ENCODE peak calls at places on chromosome 6, in seven cellular contexts. One of them, this sample, is unnamed. For H3K36me3, the result is how much of the 10 kb centered on the place peaks cover.

GRCh38 chr6:152167639-152168603 is 360.4 kb downstream of the ESR1 start:
- DNase-seq in cardiac muscle cell: no peak
- DNase-seq in neuronal stem cell: no peak
- DNase-seq in psoas muscle: no peak
- DNase-seq in fibroblast of lung: no peak
- DNase-seq in heart right ventricle: no peak
- DNase-seq in right lobe of liver: no peak
- DNase-seq in this sample: no peak

GRCh38 chr6:139539852-139540251 is 165.4 kb upstream of the CITED2 start:
- DNase-seq in cardiac muscle cell: peak
- DNase-seq in neuronal stem cell: no peak
- DNase-seq in psoas muscle: peak
- DNase-seq in fibroblast of lung: peak
- DNase-seq in heart right ventricle: peak
- DNase-seq in right lobe of liver: no peak
- DNase-seq in this sample: no peak

GRCh38 chr6:73262701-73263569 is at the start of gene KHDC1:
- DNase-seq in cardiac muscle cell: peak
- DNase-seq in neuronal stem cell: peak
- DNase-seq in psoas muscle: peak
- DNase-seq in fibroblast of lung: peak
- DNase-seq in heart right ventricle: peak
- DNase-seq in right lobe of liver: no peak
- DNase-seq in this sample: peak

GRCh38 chr6:26136321-26136720 is 49.1 kb downstream of the HFE start:
- DNase-seq in cardiac muscle cell: no peak
- DNase-seq in neuronal stem cell: no peak
- DNase-seq in psoas muscle: no peak
- DNase-seq in fibroblast of lung: no peak
- DNase-seq in heart right ventricle: no peak
- DNase-seq in right lobe of liver: no peak
- DNase-seq in this sample: no peak

GRCh38 chr6:3454206-3455016 is 2.4 kb downstream of the SLC22A23 start:
- DNase-seq in cardiac muscle cell: no peak
- DNase-seq in neuronal stem cell: no peak
- DNase-seq in psoas muscle: no peak
- DNase-seq in fibroblast of lung: no peak
- DNase-seq in heart right ventricle: no peak
- DNase-seq in right lobe of liver: no peak
- DNase-seq in this sample: no peak

GRCh38 chr6:80254716-80255115 is 148.2 kb downstream of the BCKDHB start:
- DNase-seq in cardiac muscle cell: peak
- DNase-seq in neuronal stem cell: no peak
- DNase-seq in psoas muscle: no peak
- DNase-seq in fibroblast of lung: no peak
- DNase-seq in heart right ventricle: no peak
- DNase-seq in right lobe of liver: no peak
- DNase-seq in this sample: no peak

GRCh38 chr6:13422601-13423247 is 64.7 kb downstream of the GFOD1 start:
- DNase-seq in cardiac muscle cell: peak
- DNase-seq in neuronal stem cell: peak
- DNase-seq in psoas muscle: no peak
- DNase-seq in fibroblast of lung: peak
- DNase-seq in heart right ventricle: no peak
- DNase-seq in right lobe of liver: no peak
- DNase-seq in this sample: no peak

GRCh38 chr6:36984581-36985383 is 1.2 kb downstream of the MTCH1 start:
- DNase-seq in cardiac muscle cell: peak
- DNase-seq in neuronal stem cell: peak
- DNase-seq in psoas muscle: peak
- DNase-seq in fibroblast of lung: peak
- DNase-seq in heart right ventricle: no peak
- DNase-seq in right lobe of liver: no peak
- DNase-seq in this sample: peak

GRCh38 chr6:156562019-156562418 is 215.2 kb upstream of the ARID1B start:
- DNase-seq in cardiac muscle cell: no peak
- DNase-seq in neuronal stem cell: no peak
- DNase-seq in psoas muscle: no peak
- DNase-seq in fibroblast of lung: no peak
- DNase-seq in heart right ventricle: no peak
- DNase-seq in right lobe of liver: no peak
- DNase-seq in this sample: no peak

GRCh38 chr6:124795879-124796838 is 166.1 kb upstream of the RNF217 start:
- DNase-seq in cardiac muscle cell: peak
- DNase-seq in neuronal stem cell: peak
- DNase-seq in psoas muscle: no peak
- DNase-seq in fibroblast of lung: peak
- DNase-seq in heart right ventricle: peak
- DNase-seq in right lobe of liver: no peak
- DNase-seq in this sample: no peak

GRCh38 chr6:111874030-111874425 is 776 bp upstream of the FYN start:
- DNase-seq in cardiac muscle cell: peak
- DNase-seq in neuronal stem cell: no peak
- DNase-seq in psoas muscle: peak
- DNase-seq in fibroblast of lung: peak
- DNase-seq in heart right ventricle: no peak
- DNase-seq in right lobe of liver: no peak
- DNase-seq in this sample: peak

GRCh38 chr6:146697921-146698320 is 99.1 kb downstream of the ADGB start:
- DNase-seq in cardiac muscle cell: peak
- DNase-seq in neuronal stem cell: no peak
- DNase-seq in psoas muscle: no peak
- DNase-seq in fibroblast of lung: peak
- DNase-seq in heart right ventricle: no peak
- DNase-seq in right lobe of liver: no peak
- DNase-seq in this sample: no peak

GRCh38 chr6:11538049-11538798 is 675 bp downstream of the TMEM170B start:
- DNase-seq in cardiac muscle cell: peak
- DNase-seq in neuronal stem cell: peak
- DNase-seq in psoas muscle: peak
- DNase-seq in fibroblast of lung: peak
- DNase-seq in heart right ventricle: peak
- DNase-seq in right lobe of liver: peak
- DNase-seq in this sample: peak

GRCh38 chr6:26269406-26270120 is 95.4 kb upstream of the BTN3A2 start:
- DNase-seq in cardiac muscle cell: no peak
- DNase-seq in neuronal stem cell: no peak
- DNase-seq in psoas muscle: no peak
- DNase-seq in fibroblast of lung: no peak
- DNase-seq in heart right ventricle: no peak
- DNase-seq in right lobe of liver: no peak
- DNase-seq in this sample: no peak

GRCh38 chr6:105646391-105646867 is 243.5 kb upstream of the PREP start:
- DNase-seq in cardiac muscle cell: no peak
- DNase-seq in neuronal stem cell: no peak
- DNase-seq in psoas muscle: no peak
- DNase-seq in fibroblast of lung: peak
- DNase-seq in heart right ventricle: no peak
- DNase-seq in right lobe of liver: no peak
- DNase-seq in this sample: peak

GRCh38 chr6:97038437-97038836 is 113.9 kb downstream of the KLHL32 start:
- DNase-seq in cardiac muscle cell: no peak
- DNase-seq in neuronal stem cell: no peak
- DNase-seq in psoas muscle: no peak
- DNase-seq in fibroblast of lung: no peak
- DNase-seq in heart right ventricle: no peak
- DNase-seq in right lobe of liver: no peak
- DNase-seq in this sample: no peak

GRCh38 chr6:52405243-52405642 is 14.9 kb upstream of the EFHC1 start:
- DNase-seq in cardiac muscle cell: no peak
- DNase-seq in neuronal stem cell: no peak
- DNase-seq in psoas muscle: no peak
- DNase-seq in fibroblast of lung: no peak
- DNase-seq in heart right ventricle: no peak
- DNase-seq in right lobe of liver: no peak
- DNase-seq in this sample: no peak

GRCh38 chr6:39086294-39086693 is 28.7 kb downstream of the SAYSD1 start:
- DNase-seq in cardiac muscle cell: no peak
- DNase-seq in neuronal stem cell: no peak
- DNase-seq in psoas muscle: no peak
- DNase-seq in fibroblast of lung: no peak
- DNase-seq in heart right ventricle: no peak
- DNase-seq in right lobe of liver: no peak
- DNase-seq in this sample: no peak

GRCh38 chr6:145836170-145836569 is 21.6 kb upstream of the FBXO30 start:
- DNase-seq in cardiac muscle cell: peak
- DNase-seq in neuronal stem cell: no peak
- DNase-seq in psoas muscle: peak
- DNase-seq in fibroblast of lung: peak
- DNase-seq in heart right ventricle: no peak
- DNase-seq in right lobe of liver: no peak
- DNase-seq in this sample: no peak

GRCh38 chr6:44115866-44116265 is 11.4 kb downstream of the MRPL14 start:
- DNase-seq in cardiac muscle cell: peak
- DNase-seq in neuronal stem cell: no peak
- DNase-seq in psoas muscle: no peak
- DNase-seq in fibroblast of lung: peak
- DNase-seq in heart right ventricle: no peak
- DNase-seq in right lobe of liver: no peak
- DNase-seq in this sample: no peak

GRCh38 chr6:65126667-65127066 is 580.4 kb downstream of the EYS start:
- DNase-seq in cardiac muscle cell: no peak
- DNase-seq in neuronal stem cell: no peak
- DNase-seq in psoas muscle: no peak
- DNase-seq in fibroblast of lung: no peak
- DNase-seq in heart right ventricle: no peak
- DNase-seq in right lobe of liver: no peak
- DNase-seq in this sample: no peak

GRCh38 chr6:139967497-139967896 is 593.0 kb upstream of the CITED2 start:
- DNase-seq in cardiac muscle cell: no peak
- DNase-seq in neuronal stem cell: no peak
- DNase-seq in psoas muscle: no peak
- DNase-seq in fibroblast of lung: peak
- DNase-seq in heart right ventricle: no peak
- DNase-seq in right lobe of liver: no peak
- DNase-seq in this sample: no peak

GRCh38 chr6:31399589-31400466 is 3.6 kb upstream of the MICA start:
- DNase-seq in cardiac muscle cell: peak
- DNase-seq in neuronal stem cell: peak
- DNase-seq in psoas muscle: peak
- DNase-seq in fibroblast of lung: peak
- DNase-seq in heart right ventricle: peak
- DNase-seq in right lobe of liver: peak
- DNase-seq in this sample: peak

GRCh38 chr6:156779206-156780116 is 2.3 kb downstream of the ARID1B start:
- DNase-seq in cardiac muscle cell: no peak
- DNase-seq in neuronal stem cell: peak
- DNase-seq in psoas muscle: peak
- DNase-seq in fibroblast of lung: peak
- DNase-seq in heart right ventricle: peak
- DNase-seq in right lobe of liver: peak
- DNase-seq in this sample: peak

GRCh38 chr6:15301179-15302006 is 55.5 kb downstream of the JARID2 start:
- DNase-seq in cardiac muscle cell: no peak
- DNase-seq in neuronal stem cell: no peak
- DNase-seq in psoas muscle: no peak
- DNase-seq in fibroblast of lung: no peak
- DNase-seq in heart right ventricle: no peak
- DNase-seq in right lobe of liver: no peak
- DNase-seq in this sample: no peak

GRCh38 chr6:30752164-30752927 is 8.0 kb upstream of the IER3 start:
- DNase-seq in cardiac muscle cell: peak
- DNase-seq in neuronal stem cell: no peak
- DNase-seq in psoas muscle: peak
- DNase-seq in fibroblast of lung: peak
- DNase-seq in heart right ventricle: peak
- DNase-seq in right lobe of liver: peak
- DNase-seq in this sample: no peak

GRCh38 chr6:107511410-107512070 is 21.6 kb downstream of the SOBP start:
- DNase-seq in cardiac muscle cell: peak
- DNase-seq in neuronal stem cell: no peak
- DNase-seq in psoas muscle: peak
- DNase-seq in fibroblast of lung: no peak
- DNase-seq in heart right ventricle: peak
- DNase-seq in right lobe of liver: no peak
- DNase-seq in this sample: no peak

GRCh38 chr6:144265390-144265789 is 19.7 kb upstream of the UTRN start:
- DNase-seq in cardiac muscle cell: peak
- DNase-seq in neuronal stem cell: peak
- DNase-seq in psoas muscle: no peak
- DNase-seq in fibroblast of lung: peak
- DNase-seq in heart right ventricle: no peak
- DNase-seq in right lobe of liver: no peak
- DNase-seq in this sample: no peak

GRCh38 chr6:117530467-117531242 is 48.2 kb downstream of the DCBLD1 start:
- DNase-seq in cardiac muscle cell: peak
- DNase-seq in neuronal stem cell: no peak
- DNase-seq in psoas muscle: no peak
- DNase-seq in fibroblast of lung: no peak
- DNase-seq in heart right ventricle: no peak
- DNase-seq in right lobe of liver: no peak
- DNase-seq in this sample: no peak

GRCh38 chr6:87558446-87558845 is 31.3 kb downstream of the RARS2 start:
- DNase-seq in cardiac muscle cell: no peak
- DNase-seq in neuronal stem cell: no peak
- DNase-seq in psoas muscle: no peak
- DNase-seq in fibroblast of lung: peak
- DNase-seq in heart right ventricle: no peak
- DNase-seq in right lobe of liver: no peak
- DNase-seq in this sample: no peak
- H3K36me3 ChIP-seq in cardiac muscle cell: under half
- H3K36me3 ChIP-seq in neuronal stem cell: under half
- H3K36me3 ChIP-seq in psoas muscle: under half
- H3K36me3 ChIP-seq in fibroblast of lung: under half
- H3K36me3 ChIP-seq in heart right ventricle: under half
- H3K36me3 ChIP-seq in right lobe of liver: under half
- H3K36me3 ChIP-seq in this sample: half or more

DNA sequence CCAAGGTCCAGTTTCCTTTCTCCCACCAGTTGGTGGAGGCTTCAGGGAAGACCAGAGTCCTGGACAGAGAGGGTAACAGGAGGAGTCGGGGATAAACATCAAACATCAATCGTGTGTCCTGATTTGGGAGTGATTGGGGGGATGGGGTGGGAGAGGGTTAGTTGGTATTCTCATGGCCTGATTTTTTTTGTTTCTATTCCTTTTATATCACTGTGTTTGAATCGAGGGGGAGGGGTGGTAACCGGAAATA is 365 bp upstream of the HSD17B8 start:
- DNase-seq in cardiac muscle cell: no peak
- DNase-seq in neuronal stem cell: no peak
- DNase-seq in psoas muscle: no peak
- DNase-seq in fibroblast of lung: no peak
- DNase-seq in heart right ventricle: no peak
- DNase-seq in right lobe of liver: peak
- DNase-seq in this sample: no peak
- H3K4me3 ChIP-seq in cardiac muscle cell: no peak
- H3K4me3 ChIP-seq in neuronal stem cell: no peak
- H3K4me3 ChIP-seq in psoas muscle: peak
- H3K4me3 ChIP-seq in fibroblast of lung: peak
- H3K4me3 ChIP-seq in heart right ventricle: peak
- H3K4me3 ChIP-seq in right lobe of liver: peak
- H3K4me3 ChIP-seq in this sample: peak

GRCh38 chr6:32855467-32856174 is 1.6 kb downstream of the PSMB9 start:
- DNase-seq in cardiac muscle cell: no peak
- DNase-seq in neuronal stem cell: no peak
- DNase-seq in psoas muscle: no peak
- DNase-seq in fibroblast of lung: no peak
- DNase-seq in heart right ventricle: no peak
- DNase-seq in right lobe of liver: no peak
- DNase-seq in this sample: no peak
- H3K36me3 ChIP-seq in cardiac muscle cell: under half
- H3K36me3 ChIP-seq in neuronal stem cell: under half
- H3K36me3 ChIP-seq in psoas muscle: under half
- H3K36me3 ChIP-seq in fibroblast of lung: under half
- H3K36me3 ChIP-seq in heart right ventricle: under half
- H3K36me3 ChIP-seq in right lobe of liver: under half
- H3K36me3 ChIP-seq in this sample: half or more

GRCh38 chr6:5149160-5149559 is 64.0 kb downstream of the PPP1R3G start:
- DNase-seq in cardiac muscle cell: no peak
- DNase-seq in neuronal stem cell: no peak
- DNase-seq in psoas muscle: no peak
- DNase-seq in fibroblast of lung: no peak
- DNase-seq in heart right ventricle: no peak
- DNase-seq in right lobe of liver: no peak
- DNase-seq in this sample: no peak
- H3K4me3 ChIP-seq in cardiac muscle cell: no peak
- H3K4me3 ChIP-seq in neuronal stem cell: no peak
- H3K4me3 ChIP-seq in psoas muscle: no peak
- H3K4me3 ChIP-seq in fibroblast of lung: no peak
- H3K4me3 ChIP-seq in heart right ventricle: no peak
- H3K4me3 ChIP-seq in right lobe of liver: no peak
- H3K4me3 ChIP-seq in this sample: no peak

This sample was measured in DND-41.